ENCODE peak calls at places on chromosomes 7 and 10, in nine cellular contexts. Y is IMR-90, N is Caco-2, L is endodermal cell, K is MM.1S, Z is neural progenitor cell, O is endothelial cell, J is gastrocnemius medialis, U is AG10803. Q is an unnamed sample.

GRCh38 chr10:52597189-52597863 is 175.3 kb downstream of the MBL2 start:
- DNase-seq in Y (no peak), N (no peak), L (no peak), K (no peak), Z (no peak), O (no peak), J (no peak), U (no peak), Q (no peak)

GRCh38 chr10:73060738-73061635 is 35.7 kb downstream of the P4HA1 start:
- DNase-seq in Y (peak; percentile 8), N (peak; percentile 60), L (no peak), K (peak; percentile 73), Z (peak; percentile 36), O (no peak), J (no peak), U (peak; percentile 30), Q (peak; percentile 16)

GRCh38 chr7:50436133-50436802 is 13.9 kb downstream of the FIGNL1 start:
- DNase-seq in Y (peak; percentile 82), N (peak; percentile 31), L (no peak), K (no peak), Z (no peak), O (no peak), J (no peak), U (peak; percentile 75), Q (no peak)

GRCh38 chr7:84697506-84697905 is 489.4 kb downstream of the SEMA3D start:
- DNase-seq in Y (peak; percentile 96), N (no peak), L (no peak), K (no peak), Z (no peak), O (no peak), J (no peak), U (peak; percentile 82), Q (no peak)

GRCh38 chr7:107302250-107302649 is 133.4 kb downstream of the HBP1 start:
- DNase-seq in Y (no peak), N (no peak), L (no peak), K (no peak), Z (no peak), O (no peak), J (no peak), U (no peak), Q (no peak)

GRCh38 chr10:11874568-11875182 is 51.5 kb downstream of the PROSER2 start:
- DNase-seq in Y (peak; percentile 12), N (peak; percentile 95), L (peak; percentile 90), K (no peak), Z (peak; percentile 87), O (peak; percentile 25), J (no peak), U (no peak), Q (peak; percentile 82)

GRCh38 chr10:70657036-70657435 is 15.3 kb upstream of the ADAMTS14 start:
- DNase-seq in Y (peak; percentile 19), N (no peak), L (no peak), K (no peak), Z (no peak), O (no peak), J (no peak), U (no peak), Q (no peak)

GRCh38 chr7:116886550-116887156 is 24.3 kb downstream of the CAPZA2 start:
- DNase-seq in Y (no peak), N (no peak), L (no peak), K (no peak), Z (no peak), O (no peak), J (no peak), U (no peak), Q (no peak)

GRCh38 chr10:34885901-34886300 is 70.8 kb upstream of the PARD3 start:
- DNase-seq in Y (no peak), N (no peak), L (no peak), K (no peak), Z (no peak), O (no peak), J (no peak), U (no peak), Q (no peak)

DNA sequence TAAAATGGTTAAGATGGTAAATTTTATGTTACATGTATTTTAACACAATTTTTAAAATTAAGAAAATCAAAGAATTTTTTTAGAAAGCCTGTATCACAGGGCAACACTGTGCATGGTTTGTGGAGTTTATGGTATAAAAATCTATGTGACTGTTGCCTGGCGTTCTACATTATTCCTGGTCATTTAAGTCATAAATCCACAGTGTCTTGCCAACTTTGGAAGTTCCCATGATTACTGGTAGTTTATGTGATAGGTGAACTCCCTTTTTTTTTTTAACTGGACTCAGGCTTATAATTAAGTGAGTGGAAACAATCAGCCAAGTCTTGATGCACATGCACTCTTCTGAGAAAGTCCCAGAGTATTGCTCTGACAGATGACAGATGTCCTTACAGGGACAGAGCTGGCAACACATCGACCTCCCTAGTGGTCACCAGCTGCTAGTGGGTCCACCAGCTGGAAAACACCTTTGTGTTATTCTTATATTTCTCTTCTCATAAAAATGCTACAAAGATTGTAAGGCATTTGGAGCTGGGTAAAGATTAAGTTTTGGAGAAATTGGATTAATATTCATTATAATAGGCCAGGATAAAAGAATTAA is 8.8 kb upstream of the STN1 start:
- DNase-seq in Y (no peak), N (no peak), L (no peak), K (no peak), Z (no peak), O (no peak), J (no peak), U (no peak), Q (no peak)
- TF ChIP-seq CTCF in Y (no peak), N (no peak), L (peak; percentile 70), K (no peak), Z (peak; percentile 17), O (no peak), J (no peak), U (no peak), Q (no peak)

DNA sequence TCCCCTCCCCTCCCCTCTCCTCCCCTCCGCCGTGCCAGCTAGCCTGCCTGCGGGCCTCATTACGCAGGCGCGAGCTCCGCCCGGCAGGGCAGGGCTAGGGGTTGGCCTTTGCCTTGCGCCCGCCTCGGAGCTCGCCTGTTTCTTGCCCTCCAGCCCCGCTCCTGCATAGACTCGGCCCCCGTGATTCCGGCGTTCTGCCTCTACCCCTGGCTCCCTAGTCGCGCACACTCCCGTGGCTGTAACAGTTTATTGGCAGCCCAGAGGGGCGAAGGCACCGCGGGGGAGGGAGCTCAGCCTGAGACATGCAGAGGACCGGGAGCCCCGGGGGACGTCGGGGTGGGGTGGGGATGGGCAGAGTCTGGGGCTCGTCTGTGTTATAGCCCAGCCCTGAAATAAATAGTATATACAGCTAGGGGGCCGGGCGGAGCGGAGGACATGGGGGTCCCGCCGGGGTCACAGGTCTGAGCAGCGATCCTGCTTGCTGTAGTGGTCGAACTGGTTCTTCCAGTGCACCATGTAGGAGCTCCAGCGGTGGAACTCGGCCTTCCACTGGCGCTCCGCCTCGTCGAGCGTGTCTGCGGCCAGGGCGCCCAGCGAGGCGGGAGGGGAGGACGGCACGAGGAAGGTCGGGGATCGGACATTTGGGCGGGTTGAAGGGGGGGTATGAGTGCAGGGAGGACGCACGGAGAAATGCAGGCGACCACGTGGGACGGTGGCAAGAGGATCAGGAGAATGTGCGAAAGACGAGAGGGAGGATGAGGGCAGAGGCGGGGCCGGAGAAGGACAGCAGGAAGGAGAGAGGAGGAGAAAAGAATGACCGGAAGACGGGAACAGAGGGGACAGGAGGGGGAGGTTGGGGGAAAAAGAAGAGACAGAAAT is 485 bp upstream of the UFSP1 start:
- DNase-seq in Y (peak; percentile 90), N (peak; percentile 96), L (peak; percentile 97), K (peak; percentile 92), Z (peak; percentile 97), O (peak; percentile 91), J (peak; percentile 92), U (peak; percentile 90), Q (peak; percentile 99)
- TF ChIP-seq CTCF in Y (no peak), N (no peak), L (peak; percentile 31), K (no peak), Z (peak; percentile 20), O (no peak), J (peak; percentile 10), U (no peak), Q (no peak)

GRCh38 chr10:69125554-69125953 is 1.6 kb downstream of the VPS26A start:
- DNase-seq in Y (no peak), N (no peak), L (no peak), K (no peak), Z (no peak), O (no peak), J (no peak), U (no peak), Q (no peak)

GRCh38 chr10:69119896-69120295 is 4.1 kb upstream of the VPS26A start:
- DNase-seq in Y (no peak), N (no peak), L (no peak), K (no peak), Z (no peak), O (no peak), J (no peak), U (peak; percentile 6), Q (no peak)

GRCh38 chr10:69123306-69123746 is 652 bp upstream of the VPS26A start:
- DNase-seq in Y (peak; percentile 71), N (no peak), L (no peak), K (no peak), Z (peak; percentile 83), O (peak; percentile 54), J (no peak), U (peak; percentile 60), Q (no peak)

GRCh38 chr10:69124558-69125121 is 662 bp downstream of the VPS26A start:
- DNase-seq in Y (peak; percentile 64), N (peak; percentile 64), L (peak; percentile 75), K (peak; percentile 56), Z (peak; percentile 50), O (peak; percentile 42), J (peak; percentile 33), U (peak; percentile 61), Q (peak; percentile 51)

GRCh38 chr10:69123747-69124557 is at the start of gene VPS26A:
- DNase-seq in Y (peak; percentile 97), N (peak; percentile 100), L (peak; percentile 100), K (peak; percentile 97), Z (peak; percentile 100), O (peak; percentile 100), J (peak; percentile 98), U (peak; percentile 98), Q (peak; percentile 99)
- TF ChIP-seq CTCF in Y (no peak), N (no peak), L (no peak), K (peak; percentile 53), Z (peak; percentile 35), O (no peak), J (no peak), U (no peak), Q (no peak)

GRCh38 chr10:92573091-92573797 is 649 bp downstream of the IDE start:
- DNase-seq in Y (peak; percentile 36), N (peak; percentile 35), L (peak; percentile 77), K (peak; percentile 62), Z (peak; percentile 57), O (peak; percentile 41), J (peak; percentile 24), U (peak; percentile 54), Q (peak; percentile 40)

GRCh38 chr10:92575961-92576360 is 2.1 kb upstream of the IDE start:
- DNase-seq in Y (peak; percentile 53), N (no peak), L (no peak), K (no peak), Z (no peak), O (no peak), J (no peak), U (peak; percentile 69), Q (no peak)

GRCh38 chr10:92572362-92573090 is 1.4 kb downstream of the IDE start:
- DNase-seq in Y (no peak), N (no peak), L (peak; percentile 61), K (no peak), Z (peak; percentile 30), O (no peak), J (no peak), U (no peak), Q (peak; percentile 16)

GRCh38 chr10:92573798-92574544 is at the start of gene IDE:
- DNase-seq in Y (peak; percentile 88), N (peak; percentile 93), L (peak; percentile 97), K (peak; percentile 91), Z (peak; percentile 94), O (peak; percentile 89), J (peak; percentile 84), U (peak; percentile 89), Q (peak; percentile 90)

GRCh38 chr10:92574545-92575377 is 868 bp upstream of the IDE start:
- DNase-seq in Y (peak; percentile 36), N (peak; percentile 12), L (no peak), K (peak; percentile 46), Z (peak; percentile 6), O (no peak), J (no peak), U (no peak), Q (peak; percentile 43)
- TF ChIP-seq CTCF in Y (no peak), N (peak; percentile 9), L (peak; percentile 61), K (peak; percentile 36), Z (peak; percentile 18), O (peak; percentile 42), J (no peak), U (peak; percentile 6), Q (no peak)